ENCODE peak calls at places on chromosome 11, in eight cellular contexts. Q is lower leg skin, A is IMR-90, H is A549, L is ovary, Z is heart left ventricle, G is spleen, E is GM12878. D is an unnamed sample.

GRCh38 chr11:16603890-16604783 is 134.3 kb upstream of the C11orf58 start:
- DNase-seq in Q (no peak), A (peak; percentile 58), H (no peak), L (peak; percentile 21), Z (peak; percentile 87), G (peak; percentile 74), E (no peak), D (no peak)

GRCh38 chr11:35949242-35949641 is 5.4 kb downstream of the LDLRAD3 start:
- DNase-seq in Q (no peak), A (no peak), H (no peak), L (no peak), Z (no peak), G (no peak), E (no peak), D (no peak)

GRCh38 chr11:108873938-108874337 is 209.1 kb downstream of the DDX10 start:
- DNase-seq in Q (no peak), A (no peak), H (no peak), L (no peak), Z (no peak), G (no peak), E (no peak), D (no peak)

GRCh38 chr11:62725686-62726085 is 1.6 kb downstream of the HNRNPUL2 start:
- DNase-seq in Q (no peak), A (no peak), H (no peak), L (no peak), Z (no peak), G (no peak), E (no peak), D (no peak)

GRCh38 chr11:123577081-123577598 is 77.3 kb downstream of the SCN3B start:
- DNase-seq in Q (peak; percentile 46), A (peak; percentile 43), H (peak; percentile 44), L (peak; percentile 82), Z (peak; percentile 66), G (peak; percentile 92), E (no peak), D (peak; percentile 51)

GRCh38 chr11:75679566-75679965 is 10.7 kb upstream of the MAP6 start:
- DNase-seq in Q (no peak), A (no peak), H (no peak), L (no peak), Z (no peak), G (no peak), E (no peak), D (no peak)

GRCh38 chr11:103325686-103326069 is 216.5 kb downstream of the DYNC2H1 start:
- DNase-seq in Q (no peak), A (no peak), H (no peak), L (no peak), Z (no peak), G (no peak), E (no peak), D (no peak)

GRCh38 chr11:101436511-101437142 is 147.2 kb downstream of the TRPC6 start:
- DNase-seq in Q (no peak), A (peak; percentile 49), H (peak; percentile 54), L (peak; percentile 68), Z (peak; percentile 32), G (no peak), E (no peak), D (no peak)

GRCh38 chr11:12499071-12499470 is 121.7 kb downstream of the PARVA start:
- DNase-seq in Q (no peak), A (no peak), H (no peak), L (no peak), Z (no peak), G (no peak), E (no peak), D (no peak)

GRCh38 chr11:68206211-68206610 is 6.9 kb downstream of the KMT5B start:
- DNase-seq in Q (no peak), A (peak; percentile 69), H (peak; percentile 73), L (no peak), Z (no peak), G (peak; percentile 27), E (no peak), D (peak; percentile 49)

GRCh38 chr11:68863553-68864265 is 22.0 kb upstream of the CPT1A start:
- DNase-seq in Q (no peak), A (no peak), H (no peak), L (no peak), Z (no peak), G (no peak), E (no peak), D (no peak)

GRCh38 chr11:86068138-86068861 is 584 bp downstream of the PICALM start:
- DNase-seq in Q (peak; percentile 49), A (no peak), H (peak; percentile 33), L (peak; percentile 54), Z (peak; percentile 54), G (peak; percentile 89), E (no peak), D (no peak)
- TF ChIP-seq POLR2A in Q (no peak), A (no peak), H (no peak), L (no peak), Z (peak; percentile 15), G (no peak), E (no peak), D (no peak)

DNA sequence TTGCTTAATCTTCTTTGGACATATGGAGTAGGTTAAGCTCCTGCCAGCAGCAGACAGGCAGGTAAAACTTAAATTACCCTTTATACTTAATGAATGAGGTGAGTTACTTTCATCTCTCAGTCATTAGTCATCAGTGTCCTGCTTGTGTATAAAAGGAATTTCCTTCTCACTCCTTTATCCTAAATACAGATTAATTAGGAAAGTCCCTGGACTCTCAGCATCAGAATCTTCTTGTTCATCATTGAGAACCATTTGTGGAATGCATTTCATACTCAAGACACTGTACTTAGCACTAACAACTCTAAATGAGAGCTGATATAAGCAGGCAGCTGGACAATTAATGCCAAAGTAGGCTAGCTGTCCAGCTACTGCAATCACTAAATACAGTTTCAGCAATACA is 630.4 kb downstream of the METTL15 start:
- DNase-seq in Q (no peak), A (peak; percentile 34), H (no peak), L (no peak), Z (no peak), G (no peak), E (no peak), D (no peak)
- TF ChIP-seq POLR2A in Q (no peak), A (no peak), H (no peak), L (no peak), Z (no peak), G (no peak), E (no peak), D (no peak)

GRCh38 chr11:65941720-65942310 is 3.5 kb upstream of the TSGA10IP start:
- DNase-seq in Q (no peak), A (no peak), H (no peak), L (no peak), Z (no peak), G (no peak), E (no peak), D (no peak)
- TF ChIP-seq POLR2A in Q (no peak), A (no peak), H (no peak), L (no peak), Z (no peak), G (no peak), E (no peak), D (no peak)

GRCh38 chr11:111119751-111120150 is 125.8 kb upstream of the POU2AF2 start:
- DNase-seq in Q (no peak), A (no peak), H (no peak), L (no peak), Z (no peak), G (no peak), E (no peak), D (no peak)
- TF ChIP-seq POLR2A in Q (no peak), A (no peak), H (no peak), L (no peak), Z (no peak), G (no peak), E (no peak), D (no peak)

DNA sequence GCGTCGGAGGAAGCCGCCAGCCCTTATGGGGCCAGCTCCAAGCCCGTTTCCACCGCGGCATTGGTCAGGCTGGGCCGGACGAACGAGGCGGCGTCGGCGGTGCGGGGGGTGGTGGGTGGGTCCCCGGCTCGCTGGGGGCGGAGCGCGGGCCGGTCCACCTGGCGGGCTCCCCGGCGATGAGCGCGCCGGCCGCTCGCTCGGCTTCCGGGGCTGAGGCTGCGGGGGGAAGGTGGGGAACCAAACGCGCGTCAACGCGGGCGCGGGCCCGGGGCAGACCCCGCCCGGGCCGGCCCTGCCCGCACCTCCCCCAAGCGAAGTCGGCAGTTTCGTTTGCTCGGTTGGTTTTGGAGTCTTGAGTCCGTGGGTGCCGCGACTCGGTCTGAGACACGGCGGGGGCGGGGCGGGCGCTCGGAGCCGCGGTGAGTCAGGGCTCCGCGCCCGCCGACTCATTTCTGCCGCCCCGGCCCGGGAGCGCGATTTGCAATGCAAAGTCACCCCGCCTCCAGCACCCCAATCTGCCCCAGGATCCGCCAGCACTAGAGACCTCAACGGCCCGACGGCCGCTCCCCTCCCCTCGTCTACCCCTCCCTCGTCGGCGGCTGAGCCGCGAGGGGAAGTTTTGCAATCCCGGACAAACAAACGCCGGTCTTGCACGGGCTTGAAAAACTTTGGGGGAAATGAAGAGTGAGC is 1.3 kb downstream of the ASCL2 start:
- DNase-seq in Q (peak; percentile 44), A (no peak), H (no peak), L (peak; percentile 23), Z (peak; percentile 58), G (peak; percentile 91), E (no peak), D (peak; percentile 51)
- TF ChIP-seq POLR2A in Q (no peak), A (no peak), H (no peak), L (no peak), Z (no peak), G (no peak), E (no peak), D (no peak)

D was measured in H54.